ENCODE peak calls at places on chromosomes 12 and 14, in six cellular contexts. R is HCT116; O is PC-3; E is naive thymus-derived CD4-positive, alpha-beta T cell; Y is transverse colon; Z is fibroblast of lung. N is an unnamed sample. For H3K4me1, the result is how much of the 10 kb centered on the place peaks cover.

GRCh38 chr12:121536058-121536928 is 44.5 kb downstream of the KDM2B start:
- DNase-seq in R (no peak), O (no peak), E (no peak), Y (peak), Z (peak), N (peak)

GRCh38 chr12:39127401-39127800 is 222.0 kb upstream of the CPNE8 start:
- DNase-seq in R (peak), O (peak), E (no peak), Y (peak), Z (no peak), N (no peak)

GRCh38 chr12:57477710-57478681 is 1.7 kb downstream of the ARHGAP9 start:
- DNase-seq in R (no peak), O (no peak), E (peak), Y (no peak), Z (no peak), N (no peak)

GRCh38 chr12:103645202-103645601 is 58.1 kb downstream of the STAB2 start:
- DNase-seq in R (no peak), O (no peak), E (no peak), Y (no peak), Z (no peak), N (no peak)

GRCh38 chr14:69464379-69464778 is 20.1 kb upstream of the PLEKHD1 start:
- DNase-seq in R (no peak), O (no peak), E (no peak), Y (no peak), Z (no peak), N (no peak)

GRCh38 chr12:132533584-132533958 is 43.6 kb downstream of the FBRSL1 start:
- DNase-seq in R (no peak), O (no peak), E (no peak), Y (no peak), Z (no peak), N (no peak)

GRCh38 chr12:96487214-96487613 is 2.2 kb upstream of the CFAP54 start:
- DNase-seq in R (no peak), O (peak), E (no peak), Y (no peak), Z (peak), N (no peak)

GRCh38 chr14:104367811-104368750 is 211.5 kb upstream of the C14orf180 start:
- DNase-seq in R (no peak), O (no peak), E (no peak), Y (no peak), Z (no peak), N (no peak)

GRCh38 chr12:108147279-108147678 is 18.2 kb downstream of the WSCD2 start:
- DNase-seq in R (no peak), O (no peak), E (no peak), Y (no peak), Z (no peak), N (no peak)

GRCh38 chr14:74712499-74713394 is at the start of the genes AREL1 and FCF1:
- DNase-seq in R (peak), O (peak), E (peak), Y (peak), Z (peak), N (peak)

GRCh38 chr12:9351136-9351535 is 142.9 kb upstream of the PZP start:
- DNase-seq in R (no peak), O (no peak), E (no peak), Y (no peak), Z (no peak), N (no peak)

GRCh38 chr14:103028161-103028767 is 29.1 kb downstream of the CDC42BPB start:
- DNase-seq in R (no peak), O (no peak), E (no peak), Y (peak), Z (no peak), N (no peak)

GRCh38 chr14:74964787-74965769 is 9.7 kb upstream of the PGF start:
- DNase-seq in R (no peak), O (peak), E (no peak), Y (no peak), Z (peak), N (no peak)

GRCh38 chr12:92297405-92297804 is 151.8 kb upstream of the BTG1 start:
- DNase-seq in R (no peak), O (no peak), E (no peak), Y (no peak), Z (no peak), N (no peak)

GRCh38 chr12:109018276-109018675 is 2.6 kb downstream of the SVOP start:
- DNase-seq in R (no peak), O (no peak), E (no peak), Y (no peak), Z (no peak), N (no peak)

GRCh38 chr12:56046027-56046780 is 4.5 kb downstream of the RPS26 start:
- DNase-seq in R (no peak), O (no peak), E (no peak), Y (no peak), Z (no peak), N (no peak)

GRCh38 chr12:96238336-96239031 is 44.3 kb downstream of the ELK3 start:
- DNase-seq in R (no peak), O (no peak), E (no peak), Y (no peak), Z (peak), N (no peak)

GRCh38 chr12:56152756-56153137 is 360 bp downstream of the MYL6B start:
- DNase-seq in R (no peak), O (no peak), E (no peak), Y (no peak), Z (no peak), N (no peak)

GRCh38 chr12:110885152-110885840 is 35.1 kb downstream of the MYL2 start:
- DNase-seq in R (no peak), O (no peak), E (no peak), Y (no peak), Z (no peak), N (no peak)

GRCh38 chr14:91410781-91411536 is 6.7 kb downstream of the CCDC88C start:
- DNase-seq in R (no peak), O (no peak), E (no peak), Y (no peak), Z (no peak), N (no peak)

GRCh38 chr12:29552994-29553748 is 55.7 kb upstream of the OVCH1 start:
- DNase-seq in R (no peak), O (no peak), E (no peak), Y (no peak), Z (no peak), N (no peak)

GRCh38 chr12:93186131-93186530 is 191.6 kb upstream of the NUDT4 start:
- DNase-seq in R (no peak), O (no peak), E (no peak), Y (no peak), Z (peak), N (no peak)

GRCh38 chr12:58847876-58848600 is 72.3 kb downstream of the LRIG3 start:
- DNase-seq in R (no peak), O (no peak), E (no peak), Y (no peak), Z (no peak), N (no peak)

GRCh38 chr14:74567219-74567618 is 44.8 kb downstream of the LTBP2 start:
- DNase-seq in R (no peak), O (no peak), E (no peak), Y (no peak), Z (no peak), N (no peak)

GRCh38 chr14:103562135-103562384 is 397 bp downstream of the BAG5 start:
- DNase-seq in R (no peak), O (peak), E (no peak), Y (peak), Z (no peak), N (no peak)

GRCh38 chr14:92386637-92387036 is 63.7 kb downstream of the SLC24A4 start:
- DNase-seq in R (no peak), O (no peak), E (no peak), Y (no peak), Z (no peak), N (no peak)

DNA sequence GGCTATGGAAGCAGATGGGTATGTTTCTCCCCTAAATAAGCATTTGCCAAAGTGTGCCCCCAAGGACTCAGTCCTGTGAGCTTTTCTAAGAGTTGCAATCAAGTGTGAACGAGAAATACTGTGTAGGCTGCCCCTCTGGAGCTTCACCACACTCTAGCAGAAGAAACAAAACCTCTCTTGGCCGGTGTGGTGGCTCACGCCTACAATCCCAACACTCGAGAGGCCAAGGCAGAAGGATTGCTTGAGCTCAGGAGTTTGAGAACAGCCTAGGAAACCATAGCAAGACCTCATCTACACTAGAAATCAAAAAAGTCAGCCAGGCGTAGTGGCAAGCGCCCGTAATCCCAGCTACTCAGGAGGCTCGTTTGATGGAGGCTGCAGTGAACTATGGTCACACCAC is 9.8 kb downstream of the VPS37B start:
- DNase-seq in R (no peak), O (no peak), E (no peak), Y (no peak), Z (no peak), N (no peak)
- H3K4me1 ChIP-seq in R (half or more), O (half or more), E (half or more), Y (half or more), Z (under half), N (under half)

GRCh38 chr14:55609681-55610080 is 29.7 kb downstream of the KTN1 start:
- DNase-seq in R (no peak), O (peak), E (no peak), Y (no peak), Z (peak), N (no peak)

GRCh38 chr14:55605793-55606192 is 25.8 kb downstream of the KTN1 start:
- DNase-seq in R (no peak), O (peak), E (no peak), Y (no peak), Z (no peak), N (no peak)

GRCh38 chr14:55604467-55604866 is 24.5 kb downstream of the KTN1 start:
- DNase-seq in R (no peak), O (no peak), E (no peak), Y (no peak), Z (no peak), N (no peak)

GRCh38 chr14:55604900-55605418 is 25.0 kb downstream of the KTN1 start:
- DNase-seq in R (no peak), O (no peak), E (no peak), Y (no peak), Z (no peak), N (no peak)

GRCh38 chr14:55607386-55607785 is 27.4 kb downstream of the KTN1 start:
- DNase-seq in R (no peak), O (no peak), E (no peak), Y (no peak), Z (no peak), N (no peak)
- H3K4me1 ChIP-seq in R (half or more), O (half or more), E (under half), Y (under half), Z (under half), N (under half)

DNA sequence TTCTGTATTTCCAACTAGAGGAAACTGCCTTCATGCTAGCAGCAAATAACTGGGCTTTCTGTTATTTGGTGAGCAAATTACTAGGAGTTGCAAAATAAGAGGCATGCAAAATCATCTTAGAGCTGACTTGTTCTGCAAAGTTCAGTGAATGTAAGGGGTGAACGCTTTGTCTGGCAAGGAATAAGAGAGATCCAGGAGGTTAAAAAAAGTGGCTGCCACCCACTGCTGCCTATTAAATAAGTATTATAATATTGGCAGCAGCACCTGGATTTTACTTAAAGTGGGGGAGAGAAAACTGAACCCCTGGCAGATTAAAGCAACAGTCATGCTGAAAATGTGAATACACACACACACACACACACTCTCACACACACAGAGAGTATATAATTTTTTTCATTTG is 557.0 kb downstream of the FLRT2 start:
- DNase-seq in R (no peak), O (no peak), E (no peak), Y (no peak), Z (no peak), N (no peak)
- H3K4me1 ChIP-seq in R (under half), O (under half), E (under half), Y (under half), Z (under half), N (under half)

DNA sequence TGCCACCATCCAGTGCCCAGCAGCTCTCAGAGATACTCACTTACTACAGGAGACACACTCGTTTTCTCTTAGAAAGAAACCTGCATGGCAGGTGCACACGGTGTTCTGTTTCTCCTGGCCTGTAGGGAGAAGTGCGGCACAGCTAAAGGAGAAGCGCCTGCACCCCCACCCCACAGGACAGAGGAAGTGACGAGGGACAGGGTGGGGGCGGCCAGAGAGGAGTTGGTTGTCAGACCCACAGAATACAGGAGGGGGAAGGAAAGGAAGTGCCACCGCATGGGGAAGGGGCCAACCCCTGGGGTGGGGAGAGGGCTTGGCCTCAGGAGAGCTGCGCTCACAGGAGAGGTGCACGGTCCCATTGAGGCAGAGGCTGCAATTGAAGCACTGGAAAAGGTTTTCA is 8.8 kb downstream of the TNFRSF1A start:
- DNase-seq in R (no peak), O (no peak), E (no peak), Y (no peak), Z (no peak), N (no peak)
- H3K4me1 ChIP-seq in R (half or more), O (half or more), E (under half), Y (half or more), Z (under half), N (under half)

DNA sequence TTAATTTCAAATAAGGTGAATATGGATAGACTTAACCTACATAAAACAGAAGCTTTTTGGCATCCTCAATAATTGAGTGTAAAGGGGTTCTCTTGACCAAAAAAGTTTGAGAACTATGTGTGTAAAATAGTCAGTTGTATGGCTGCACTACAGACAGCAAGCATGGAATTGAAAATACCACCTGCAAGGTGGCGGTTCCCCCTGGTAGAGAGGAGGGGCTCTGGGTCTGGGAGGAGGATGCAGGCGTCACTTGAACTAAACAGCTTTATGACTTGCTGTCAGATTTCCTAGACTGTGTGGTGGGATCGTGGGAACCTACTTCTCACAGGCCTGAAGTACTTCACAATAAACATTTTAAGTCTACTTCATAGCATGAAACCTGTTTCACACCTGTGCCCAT is 6.3 kb downstream of the EVL start:
- DNase-seq in R (no peak), O (no peak), E (no peak), Y (no peak), Z (no peak), N (no peak)
- H3K4me1 ChIP-seq in R (under half), O (under half), E (half or more), Y (under half), Z (under half), N (under half)

DNA sequence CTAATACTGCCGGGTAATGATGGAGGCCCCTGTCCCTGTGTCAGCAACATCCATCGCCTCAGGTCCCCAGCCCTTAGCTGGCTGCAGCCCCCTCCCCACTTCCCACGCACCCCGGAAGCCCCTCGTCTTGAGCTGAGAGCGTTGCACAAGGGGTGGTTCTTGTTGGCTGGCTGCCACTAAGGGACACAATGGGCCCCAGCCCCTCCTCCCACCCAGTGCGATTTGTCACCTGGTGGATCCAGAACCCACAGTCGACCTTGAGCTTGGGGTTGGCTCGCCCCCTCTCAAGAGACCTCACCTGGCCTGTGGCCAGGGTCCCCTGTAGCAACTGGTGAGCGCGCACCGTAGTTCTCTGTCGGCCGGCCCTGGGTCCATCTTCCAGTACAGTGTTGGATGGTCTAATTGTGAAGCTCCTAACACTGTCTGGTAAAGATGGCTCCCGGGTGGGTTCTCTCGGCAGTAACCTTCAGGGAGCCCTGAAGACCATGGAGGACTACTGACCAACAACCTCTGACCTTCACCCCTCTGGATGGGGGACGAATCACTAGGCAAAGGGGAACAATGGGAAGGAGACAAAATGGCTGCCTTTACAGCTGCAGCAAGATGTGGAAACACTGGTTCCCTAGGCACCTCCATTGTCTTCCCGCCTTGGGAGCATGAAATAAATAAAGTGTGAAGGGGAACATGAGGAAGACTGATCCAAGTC is 6.6 kb downstream of the PHB2 start:
- DNase-seq in R (no peak), O (no peak), E (no peak), Y (no peak), Z (no peak), N (no peak)
- H3K4me1 ChIP-seq in R (half or more), O (under half), E (under half), Y (half or more), Z (under half), N (under half)

GRCh38 chr12:27547592-27547991 is 23.6 kb downstream of the PPFIBP1 start:
- DNase-seq in R (no peak), O (no peak), E (no peak), Y (no peak), Z (no peak), N (no peak)
- H3K4me1 ChIP-seq in R (half or more), O (under half), E (under half), Y (under half), Z (under half), N (under half)

DNA sequence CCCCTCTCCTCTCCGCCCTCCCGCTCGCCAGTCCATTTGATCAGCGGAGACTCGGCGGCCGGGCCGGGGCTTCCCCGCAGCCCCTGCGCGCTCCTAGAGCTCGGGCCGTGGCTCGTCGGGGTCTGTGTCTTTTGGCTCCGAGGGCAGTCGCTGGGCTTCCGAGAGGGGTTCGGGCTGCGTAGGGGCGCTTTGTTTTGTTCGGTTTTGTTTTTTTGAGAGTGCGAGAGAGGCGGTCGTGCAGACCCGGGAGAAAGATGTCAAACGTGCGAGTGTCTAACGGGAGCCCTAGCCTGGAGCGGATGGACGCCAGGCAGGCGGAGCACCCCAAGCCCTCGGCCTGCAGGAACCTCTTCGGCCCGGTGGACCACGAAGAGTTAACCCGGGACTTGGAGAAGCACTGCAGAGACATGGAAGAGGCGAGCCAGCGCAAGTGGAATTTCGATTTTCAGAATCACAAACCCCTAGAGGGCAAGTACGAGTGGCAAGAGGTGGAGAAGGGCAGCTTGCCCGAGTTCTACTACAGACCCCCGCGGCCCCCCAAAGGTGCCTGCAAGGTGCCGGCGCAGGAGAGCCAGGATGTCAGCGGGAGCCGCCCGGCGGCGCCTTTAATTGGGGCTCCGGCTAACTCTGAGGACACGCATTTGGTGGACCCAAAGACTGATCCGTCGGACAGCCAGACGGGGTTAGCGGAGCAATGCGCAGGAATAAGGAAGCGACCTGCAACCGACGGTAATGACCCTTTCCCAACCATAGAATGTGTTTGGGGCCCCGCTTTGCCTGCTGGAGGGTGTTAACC is 616 bp downstream of the CDKN1B start:
- DNase-seq in R (no peak), O (peak), E (peak), Y (peak), Z (no peak), N (peak)
- H3K4me1 ChIP-seq in R (half or more), O (half or more), E (under half), Y (half or more), Z (under half), N (under half)